ENCODE peak calls at places on chromosomes 1 and 21, in four cellular contexts. M, F, L and B are unnamed samples.
A peak's percentile ranks its signal among the peaks of the same experiment; 100 is the strongest.

GRCh38 chr1:167718926-167719691 is 2.7 kb upstream of the MPZL1 start:
- DNase-seq in L (no peak), F (no peak), M (no peak), B (no peak)

GRCh38 chr1:175713386-175713785 is 30.0 kb downstream of the TNR start:
- DNase-seq in F (no peak), M (no peak), L (no peak), B (no peak)

GRCh38 chr1:16352842-16353535 is 709 bp upstream of the FBXO42 start:
- DNase-seq in F (peak; percentile 35), M (no peak), L (no peak), B (no peak)

GRCh38 chr1:82775402-82776000 is 974.8 kb downstream of the ADGRL2 start:
- DNase-seq in F (no peak), L (peak; percentile 3), M (peak; percentile 48), B (peak; percentile 52)

GRCh38 chr1:68815632-68816031 is 318.8 kb upstream of the DEPDC1 start:
- DNase-seq in F (no peak), M (no peak), L (no peak), B (no peak)

GRCh38 chr1:118815909-118816308 is 172.2 kb downstream of the TBX15 start:
- DNase-seq in F (no peak), L (no peak), M (no peak), B (no peak)

GRCh38 chr1:3543076-3544049 is 67.9 kb downstream of the MEGF6 start:
- DNase-seq in F (no peak), L (no peak), M (no peak), B (no peak)

GRCh38 chr1:231387770-231388669 is 34.1 kb downstream of the EGLN1 start:
- DNase-seq in L (no peak), M (no peak), F (no peak), B (no peak)

GRCh38 chr1:59484090-59484489 is 187.2 kb downstream of the FGGY start:
- DNase-seq in M (no peak), F (no peak), L (no peak), B (no peak)

GRCh38 chr1:97647776-97648175 is 273.1 kb downstream of the DPYD start:
- DNase-seq in M (no peak), F (no peak), L (no peak), B (no peak)

GRCh38 chr1:67987046-67987799 is 63.2 kb downstream of the DIRAS3 start:
- DNase-seq in F (no peak), M (no peak), L (no peak), B (no peak)

GRCh38 chr1:17581389-17582123 is 42.1 kb downstream of the ARHGEF10L start:
- DNase-seq in F (no peak), M (no peak), L (peak; percentile 95), B (no peak)

GRCh38 chr1:94384485-94385353 is 33.5 kb upstream of the ABCD3 start:
- DNase-seq in F (no peak), L (peak; percentile 83), M (no peak), B (no peak)

GRCh38 chr21:42524341-42525227 is 10.9 kb downstream of the SLC37A1 start:
- DNase-seq in L (peak; percentile 9), F (peak; percentile 86), M (no peak), B (no peak)

GRCh38 chr1:94411217-94411616 is 7.0 kb upstream of the ABCD3 start:
- DNase-seq in L (no peak), F (peak; percentile 20), M (no peak), B (no peak)

GRCh38 chr1:218304281-218305039 is 19.4 kb downstream of the RRP15 start:
- DNase-seq in M (peak; percentile 69), F (no peak), L (no peak), B (peak; percentile 85)

GRCh38 chr21:17921579-17922530 is 102.7 kb upstream of the C21orf91 start:
- DNase-seq in L (no peak), F (no peak), M (no peak), B (no peak)

DNA sequence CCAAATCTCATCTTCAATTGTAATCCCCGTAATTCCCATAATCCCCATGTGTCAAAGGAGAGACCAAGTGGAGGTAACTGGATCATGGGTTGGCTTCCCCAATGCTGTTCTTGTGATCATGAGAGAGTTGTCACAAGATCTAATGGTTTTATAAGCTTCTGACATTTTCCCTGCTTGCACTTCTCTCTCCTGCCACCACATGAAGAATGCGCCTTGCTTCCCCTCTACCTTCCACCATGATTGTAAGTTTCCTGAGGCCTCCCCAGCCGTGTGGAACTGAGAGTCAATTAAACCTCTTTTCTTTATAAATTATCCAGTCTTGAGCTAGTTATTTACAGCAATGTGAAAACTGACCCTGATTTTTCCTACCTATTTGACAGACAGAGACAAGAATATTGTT is 162.5 kb upstream of the SYT6 start:
- DNase-seq in M (no peak), L (no peak), F (no peak), B (no peak)
- TF ChIP-seq TARDBP in M (no peak), L (no peak), F (no peak), B (no peak)

GRCh38 chr1:78501203-78501602 is 10.4 kb downstream of the PTGFR start:
- DNase-seq in L (no peak), M (no peak), F (no peak), B (no peak)

GRCh38 chr1:78497196-78497595 is 6.4 kb downstream of the PTGFR start:
- DNase-seq in M (no peak), L (no peak), F (no peak), B (no peak)

DNA sequence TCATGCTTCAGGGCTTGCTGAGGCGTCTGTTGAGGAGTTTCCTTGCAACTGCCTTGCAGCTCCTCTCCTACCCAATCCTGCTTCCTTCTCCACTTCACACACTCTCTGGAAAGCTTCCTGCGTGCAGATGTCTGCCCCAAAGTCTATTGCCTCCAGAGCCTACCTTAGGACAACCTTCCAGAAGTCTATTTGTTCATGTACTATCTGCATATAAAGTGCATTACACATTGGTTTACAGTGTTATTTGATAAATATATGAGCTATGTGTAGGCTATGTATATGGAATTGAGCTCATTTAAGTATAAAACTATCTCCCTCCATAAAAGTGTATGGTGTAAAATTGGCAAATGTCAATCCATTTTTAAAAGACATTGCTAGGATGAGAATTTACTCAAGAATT is 9.8 kb downstream of the PTGFR start:
- DNase-seq in L (no peak), M (no peak), F (no peak), B (no peak)
- TF ChIP-seq TARDBP in L (no peak), M (no peak), F (no peak), B (no peak)

GRCh38 chr1:202061055-202061454 is 50.7 kb downstream of the ELF3 start:
- DNase-seq in M (no peak), L (no peak), F (no peak), B (peak; percentile 2)

GRCh38 chr1:202054094-202054493 is 43.7 kb downstream of the ELF3 start:
- DNase-seq in M (no peak), F (no peak), L (no peak), B (no peak)

GRCh38 chr1:202056644-202057334 is 46.4 kb downstream of the ELF3 start:
- DNase-seq in L (peak; percentile 89), F (no peak), M (no peak), B (peak; percentile 25)

GRCh38 chr1:202063093-202063492 is 52.7 kb downstream of the ELF3 start:
- DNase-seq in M (no peak), L (peak; percentile 68), F (no peak), B (peak; percentile 61)

GRCh38 chr1:202058001-202058908 is 47.9 kb downstream of the ELF3 start:
- DNase-seq in L (peak; percentile 94), M (no peak), F (no peak), B (peak; percentile 33)
- TF ChIP-seq TARDBP in L (no peak), M (no peak), F (no peak), B (no peak)

GRCh38 chr1:179046808-179047636 is 21.3 kb downstream of the FAM20B start:
- DNase-seq in L (no peak), M (no peak), F (no peak), B (peak; percentile 86)
- TF ChIP-seq TARDBP in L (no peak), M (no peak), F (no peak), B (peak; percentile 99)

DNA sequence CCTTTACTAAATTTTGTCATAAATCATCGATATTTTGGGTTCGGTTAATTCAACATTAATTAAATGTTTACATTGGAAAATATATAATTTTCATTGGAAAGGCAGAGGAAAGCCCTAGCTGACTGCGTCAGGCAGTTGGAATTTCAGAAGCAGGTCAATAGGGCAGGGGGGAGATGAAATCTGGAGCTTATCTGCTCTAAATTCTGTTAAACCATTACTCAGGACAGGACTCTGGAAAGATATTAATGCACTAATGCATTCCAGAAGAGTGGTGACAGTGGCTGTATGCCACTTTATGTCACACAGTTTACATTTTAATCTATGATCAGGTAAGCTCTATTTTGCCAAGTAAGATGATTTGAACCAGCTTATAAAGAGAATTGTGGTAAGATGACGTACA is 153.0 kb upstream of the B3GALT2 start:
- DNase-seq in F (no peak), M (no peak), L (peak; percentile 4), B (no peak)
- TF ChIP-seq TARDBP in F (no peak), M (no peak), L (no peak), B (no peak)

GRCh38 chr1:56394298-56394697 is 185.1 kb downstream of the PLPP3 start:
- DNase-seq in F (no peak), M (no peak), L (no peak), B (no peak)

GRCh38 chr1:56387071-56387747 is 192.2 kb downstream of the PLPP3 start:
- DNase-seq in F (no peak), L (peak; percentile 36), M (no peak), B (no peak)

GRCh38 chr1:56390934-56391731 is 188.2 kb downstream of the PLPP3 start:
- DNase-seq in M (no peak), F (no peak), L (no peak), B (no peak)

GRCh38 chr1:56390540-56390867 is 188.9 kb downstream of the PLPP3 start:
- DNase-seq in L (no peak), M (no peak), F (no peak), B (no peak)

DNA sequence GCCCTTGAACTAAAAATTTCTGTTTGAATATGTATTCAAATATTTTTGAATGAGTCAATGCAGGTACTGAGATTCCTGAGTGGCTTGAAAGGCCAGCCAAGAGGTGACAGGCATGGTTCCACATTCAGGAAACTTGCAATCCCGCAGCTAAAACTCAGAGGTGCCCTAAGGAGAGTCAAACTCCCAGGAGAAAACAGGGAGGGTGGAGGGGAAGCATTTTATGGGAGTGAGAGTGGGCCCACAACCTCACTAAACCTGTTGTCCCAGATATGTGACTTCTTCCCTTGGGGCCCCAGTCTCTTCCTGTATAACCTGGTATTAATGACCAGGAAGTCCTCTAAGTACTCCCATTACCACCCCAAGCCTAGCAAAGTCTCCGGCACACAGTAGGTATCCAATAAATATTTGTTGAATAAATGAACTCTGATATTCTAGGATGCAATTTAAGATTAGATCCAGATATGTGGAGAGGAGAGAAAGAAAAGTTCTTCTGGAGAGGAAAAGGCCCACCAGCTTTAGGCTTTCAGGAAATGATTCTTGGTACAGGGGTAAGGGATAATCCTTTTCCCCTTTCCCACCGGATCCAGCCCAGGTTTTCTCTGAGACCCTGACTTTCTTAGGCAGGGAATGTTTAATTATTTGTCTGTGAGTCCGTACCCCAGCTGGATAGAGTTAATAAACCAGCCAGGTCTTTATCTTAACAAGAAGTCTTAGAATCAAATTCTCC is 189.4 kb downstream of the PLPP3 start:
- DNase-seq in F (no peak), M (peak; percentile 66), L (no peak), B (no peak)
- TF ChIP-seq TARDBP in F (no peak), M (no peak), L (no peak), B (no peak)